ENCODE peak calls at places on chromosome 15, in five cellular contexts. O, W, B, Y and K are unnamed samples.

GRCh38 chr15:62894322-62895085 is 148.0 kb upstream of the TPM1 start:
- DNase-seq in O (no peak), W (no peak), B (no peak), Y (no peak), K (no peak)

GRCh38 chr15:60574801-60575631 is 96.1 kb upstream of the ICE2 start:
- DNase-seq in O (no peak), W (peak), B (no peak), Y (no peak), K (no peak)

GRCh38 chr15:75307778-75308390 is 25.2 kb downstream of the GOLGA6D start:
- DNase-seq in O (peak), W (peak), B (no peak), Y (peak), K (peak)

GRCh38 chr15:81814882-81815455 is 230.8 kb downstream of the MEX3B start:
- DNase-seq in O (no peak), W (peak), B (no peak), Y (no peak), K (no peak)

GRCh38 chr15:71588746-71589145 is 221.6 kb upstream of the NR2E3 start:
- DNase-seq in O (peak), W (no peak), B (no peak), Y (no peak), K (no peak)

GRCh38 chr15:71120428-71120944 is 5.2 kb downstream of the THSD4 start:
- DNase-seq in O (no peak), W (no peak), B (no peak), Y (no peak), K (no peak)

GRCh38 chr15:29312387-29312786 is 42.8 kb upstream of the NSMCE3 start:
- DNase-seq in O (no peak), W (no peak), B (no peak), Y (no peak), K (no peak)

GRCh38 chr15:58415636-58416035 is 16.2 kb upstream of the LIPC start:
- DNase-seq in O (no peak), W (no peak), B (no peak), Y (no peak), K (no peak)

GRCh38 chr15:41022487-41023090 is 69.3 kb downstream of the CHAC1 start:
- DNase-seq in O (no peak), W (peak), B (peak), Y (peak), K (peak)

GRCh38 chr15:43912991-43913927 is 86.5 kb downstream of the WDR76 start:
- DNase-seq in O (peak), W (peak), B (peak), Y (no peak), K (no peak)

GRCh38 chr15:45149060-45149459 is 19.3 kb downstream of the DUOX1 start:
- DNase-seq in O (no peak), W (no peak), B (no peak), Y (no peak), K (no peak)

GRCh38 chr15:101187820-101188516 is 63.9 kb downstream of the CHSY1 start:
- DNase-seq in O (no peak), W (peak), B (peak), Y (peak), K (no peak)

GRCh38 chr15:32851619-32852416 is 134.0 kb downstream of the GREM1 start:
- DNase-seq in O (no peak), W (no peak), B (no peak), Y (no peak), K (no peak)

GRCh38 chr15:55799287-55800212 is 56.6 kb upstream of the PRTG start:
- DNase-seq in O (no peak), W (peak), B (no peak), Y (peak), K (peak)

GRCh38 chr15:40045572-40046217 is 6.7 kb upstream of the SRP14 start:
- DNase-seq in O (no peak), W (no peak), B (no peak), Y (no peak), K (no peak)

GRCh38 chr15:53611145-53611920 is 148.1 kb downstream of the WDR72 start:
- DNase-seq in O (no peak), W (no peak), B (no peak), Y (no peak), K (no peak)

GRCh38 chr15:63945838-63946298 is 100.4 kb downstream of the DAPK2 start:
- DNase-seq in O (no peak), W (no peak), B (no peak), Y (no peak), K (no peak)

GRCh38 chr15:74136584-74137543 is 6.5 kb downstream of the ISLR2 start:
- DNase-seq in O (no peak), W (no peak), B (no peak), Y (peak), K (no peak)

GRCh38 chr15:100721758-100722550 is 119.6 kb downstream of the ASB7 start:
- DNase-seq in O (peak), W (peak), B (peak), Y (no peak), K (no peak)

GRCh38 chr15:22893881-22894280 is 55.4 kb downstream of the NIPA2 start:
- DNase-seq in O (no peak), W (no peak), B (no peak), Y (no peak), K (no peak)

GRCh38 chr15:66023322-66023972 is 154.2 kb downstream of the RAB11A start:
- DNase-seq in O (no peak), W (no peak), B (no peak), Y (no peak), K (no peak)

GRCh38 chr15:93298901-93299300 is 209.9 kb upstream of the RGMA start:
- DNase-seq in O (no peak), W (no peak), B (no peak), Y (no peak), K (no peak)

GRCh38 chr15:47736123-47736786 is 18.9 kb downstream of the SEMA6D start:
- DNase-seq in O (no peak), W (no peak), B (no peak), Y (no peak), K (no peak)

GRCh38 chr15:50124557-50125080 is 5.6 kb upstream of the ATP8B4 start:
- DNase-seq in O (no peak), W (no peak), B (no peak), Y (no peak), K (no peak)

GRCh38 chr15:63049747-63050439 is 7.3 kb downstream of the TPM1 start:
- DNase-seq in O (no peak), W (no peak), B (no peak), Y (no peak), K (no peak)

GRCh38 chr15:52112203-52112750 is 298 bp downstream of the BCL2L10 start:
- DNase-seq in O (no peak), W (peak), B (no peak), Y (peak), K (peak)

GRCh38 chr15:44195151-44195740 is at the start of gene FRMD5:
- DNase-seq in O (peak), W (peak), B (peak), Y (peak), K (peak)

GRCh38 chr15:100842756-100843730 is 36.6 kb upstream of the ALDH1A3 start:
- DNase-seq in O (no peak), W (peak), B (no peak), Y (no peak), K (no peak)

GRCh38 chr15:31236184-31237041 is 90.2 kb upstream of the KLF13 start:
- DNase-seq in O (peak), W (peak), B (peak), Y (no peak), K (peak)

GRCh38 chr15:95872366-95872771 is 458.1 kb upstream of the NR2F2 start:
- DNase-seq in O (no peak), W (peak), B (no peak), Y (no peak), K (no peak)

GRCh38 chr15:88399021-88399685 is 68.0 kb downstream of the MRPL46 start:
- DNase-seq in O (no peak), W (no peak), B (no peak), Y (no peak), K (no peak)

GRCh38 chr15:49832421-49832980 is 211.7 kb downstream of the DTWD1 start:
- DNase-seq in O (no peak), W (peak), B (no peak), Y (no peak), K (no peak)